ENCODE peak calls at places on chromosomes 2 and 18, in five cellular contexts. S, L, E, W and M are unnamed samples.

GRCh38 chr18:22189431-22189830 is 20.0 kb downstream of the GATA6 start:
- DNase-seq in L (no peak), S (no peak), W (no peak), E (no peak), M (no peak)

GRCh38 chr2:437772-438393 is 150.0 kb upstream of the ALKAL2 start:
- DNase-seq in S (no peak), W (no peak), L (no peak), E (no peak), M (no peak)

GRCh38 chr2:226063704-226064390 is 664.3 kb downstream of the NYAP2 start:
- DNase-seq in S (no peak), L (no peak), W (no peak), E (no peak), M (no peak)

GRCh38 chr18:5476961-5477800 is 66.6 kb downstream of the EPB41L3 start:
- DNase-seq in E (no peak), S (no peak), W (peak), L (no peak), M (no peak)

GRCh38 chr2:204491528-204491927 is 53.7 kb upstream of the PARD3B start:
- DNase-seq in L (no peak), E (no peak), W (peak), S (no peak), M (no peak)

GRCh38 chr18:45638544-45638943 is 23.3 kb downstream of the SLC14A2 start:
- DNase-seq in W (no peak), S (no peak), E (no peak), L (no peak), M (no peak)

GRCh38 chr2:42053791-42054656 is 6.2 kb downstream of the PKDCC start:
- DNase-seq in W (no peak), S (no peak), L (no peak), E (no peak), M (peak)

GRCh38 chr2:28338046-28338753 is 54.5 kb upstream of the FOSL2 start:
- DNase-seq in S (no peak), W (peak), E (no peak), L (no peak), M (peak)

GRCh38 chr18:9172506-9173127 is 36.0 kb downstream of the ANKRD12 start:
- DNase-seq in W (no peak), L (no peak), E (no peak), S (no peak), M (no peak)

GRCh38 chr2:157559890-157560289 is 68.8 kb downstream of the ACVR1C start:
- DNase-seq in W (no peak), L (no peak), S (no peak), E (no peak), M (no peak)

GRCh38 chr2:228999326-228999725 is 271.8 kb downstream of the PID1 start:
- DNase-seq in S (no peak), L (no peak), W (no peak), E (no peak), M (no peak)

GRCh38 chr2:64525323-64525625 is 1.1 kb downstream of the AFTPH start:
- DNase-seq in L (no peak), S (peak), E (no peak), W (peak), M (no peak)

GRCh38 chr2:64327129-64327509 is 126.8 kb upstream of the LGALSL start:
- DNase-seq in S (no peak), L (no peak), W (no peak), E (no peak), M (no peak)

GRCh38 chr2:74906395-74906794 is 52.0 kb upstream of the POLE4 start:
- DNase-seq in W (no peak), E (no peak), S (no peak), L (no peak), M (no peak)

GRCh38 chr2:224646242-224646846 is 61.2 kb upstream of the CUL3 start:
- DNase-seq in S (peak), E (peak), L (peak), W (peak), M (no peak)

GRCh38 chr18:45588284-45588683 is 27.0 kb upstream of the SLC14A2 start:
- DNase-seq in S (no peak), L (no peak), E (no peak), W (no peak), M (no peak)